ENCODE peak calls at places on chromosomes 2 and 18, in five cellular contexts. K is left ventricle myocardium inferior, F is HepG2, R is A549, X is testis. O is an unnamed sample. For H3K4me1, the result is how much of the 10 kb centered on the place peaks cover.

GRCh38 chr18:64017870-64018269 is 48.0 kb downstream of the SERPINB8 start:
- DNase-seq in F (peak), R (peak), K (no peak), X (no peak), O (no peak)

GRCh38 chr2:134762508-134762907 is 43.7 kb upstream of the TMEM163 start:
- DNase-seq in K (no peak), X (no peak), R (no peak), F (no peak), O (no peak)

GRCh38 chr2:132627542-132627941 is 42.5 kb downstream of the LYPD1 start:
- DNase-seq in R (no peak), X (no peak), K (no peak), F (no peak), O (no peak)

GRCh38 chr2:26770986-26771586 is 7.0 kb downstream of the SLC35F6 start:
- DNase-seq in K (peak), R (peak), X (peak), F (peak), O (peak)

GRCh38 chr2:226001716-226002115 is 602.2 kb downstream of the NYAP2 start:
- DNase-seq in K (no peak), X (no peak), R (no peak), F (no peak), O (no peak)

GRCh38 chr2:73979686-73980085 is 5.0 kb upstream of the TET3 start:
- DNase-seq in F (peak), K (no peak), R (no peak), X (no peak), O (peak)

GRCh38 chr2:223528036-223528435 is 74.1 kb downstream of the SCG2 start:
- DNase-seq in X (no peak), K (no peak), R (no peak), F (no peak), O (no peak)

GRCh38 chr18:12005542-12006487 is 24.5 kb downstream of the IMPA2 start:
- DNase-seq in K (no peak), F (no peak), R (no peak), X (peak), O (no peak)

GRCh38 chr2:12005886-12006681 is 259.7 kb downstream of the LPIN1 start:
- DNase-seq in R (no peak), K (no peak), F (no peak), X (no peak), O (no peak)

GRCh38 chr2:38074775-38075435 is 1.0 kb downstream of the CYP1B1 start:
- DNase-seq in R (no peak), K (peak), F (no peak), X (peak), O (no peak)

GRCh38 chr2:75622500-75622899 is 24.1 kb upstream of the MRPL19 start:
- DNase-seq in K (no peak), X (no peak), R (no peak), F (no peak), O (no peak)

GRCh38 chr2:73436019-73436418 is 50.4 kb downstream of the ALMS1 start:
- DNase-seq in K (no peak), F (no peak), R (no peak), X (no peak), O (no peak)

GRCh38 chr2:36889782-36890181 is 76.6 kb downstream of the STRN start:
- DNase-seq in R (peak), K (no peak), X (no peak), F (peak), O (no peak)

GRCh38 chr2:98478861-98479770 is 34.5 kb downstream of the INPP4A start:
- DNase-seq in R (no peak), K (no peak), X (no peak), F (no peak), O (no peak)

GRCh38 chr2:121288454-121289231 is 3.6 kb upstream of the TFCP2L1 start:
- DNase-seq in X (no peak), R (no peak), F (no peak), K (no peak), O (no peak)

GRCh38 chr2:164913640-164914346 is 41.5 kb downstream of the SLC38A11 start:
- DNase-seq in F (peak), X (no peak), R (no peak), K (no peak), O (no peak)

GRCh38 chr18:13233746-13234527 is 15.4 kb downstream of the LDLRAD4 start:
- DNase-seq in X (no peak), K (no peak), R (no peak), F (no peak), O (no peak)

GRCh38 chr2:70712916-70713315 is 55.1 kb downstream of the ADD2 start:
- DNase-seq in X (no peak), K (no peak), F (no peak), R (no peak), O (no peak)

GRCh38 chr2:228268756-228269155 is 87.3 kb upstream of the SPHKAP start:
- DNase-seq in F (no peak), R (no peak), X (no peak), K (no peak), O (no peak)

GRCh38 chr18:23871410-23871809 is 143.1 kb upstream of the TTC39C start:
- DNase-seq in F (no peak), R (no peak), K (peak), X (peak), O (peak)

GRCh38 chr2:215002500-215002899 is 135.9 kb downstream of the ABCA12 start:
- DNase-seq in F (peak), R (peak), X (peak), K (no peak), O (no peak)

GRCh38 chr18:49892148-49892924 is 79.0 kb upstream of the ACAA2 start:
- DNase-seq in X (no peak), R (no peak), K (no peak), F (peak), O (no peak)

GRCh38 chr2:76283355-76283754 is 572.6 kb upstream of the GCFC2 start:
- DNase-seq in X (no peak), K (no peak), F (peak), R (no peak), O (no peak)

GRCh38 chr2:203535078-203535783 is at the start of gene RAPH1:
- DNase-seq in K (peak), F (peak), R (peak), X (peak), O (peak)

GRCh38 chr18:49014605-49015267 is 64.0 kb upstream of the SMAD7 start:
- DNase-seq in F (no peak), R (no peak), K (no peak), X (no peak), O (no peak)

GRCh38 chr2:25279091-25279651 is 62.6 kb downstream of the DNMT3A start:
- DNase-seq in X (peak), R (no peak), K (peak), F (no peak), O (no peak)

GRCh38 chr2:15049096-15049993 is 416.8 kb downstream of the LRATD1 start:
- DNase-seq in K (no peak), F (no peak), X (no peak), R (no peak), O (no peak)

GRCh38 chr2:96393989-96394761 is 58.6 kb downstream of the NCAPH start:
- DNase-seq in R (no peak), F (no peak), X (no peak), K (no peak), O (no peak)

GRCh38 chr2:10494351-10495066 is 46.4 kb upstream of the ODC1 start:
- DNase-seq in K (no peak), X (no peak), R (no peak), F (no peak), O (no peak)

GRCh38 chr18:32383040-32383819 is 87.5 kb downstream of the GAREM1 start:
- DNase-seq in F (peak), K (no peak), R (peak), X (no peak), O (no peak)

GRCh38 chr2:216308532-216308931 is 63.8 kb downstream of the MARCHF4 start:
- DNase-seq in F (no peak), X (no peak), R (no peak), K (no peak), O (no peak)

GRCh38 chr2:78940998-78941397 is 84.5 kb upstream of the REG3G start:
- DNase-seq in K (no peak), R (no peak), F (no peak), X (no peak), O (no peak)

GRCh38 chr2:122875091-122875651 is 1119.7 kb downstream of the TSN start:
- DNase-seq in F (no peak), X (no peak), R (no peak), K (no peak), O (no peak)

GRCh38 chr2:199956062-199956380 is 639 bp downstream of the MAIP1 start:
- DNase-seq in F (no peak), X (no peak), K (no peak), R (no peak), O (no peak)

GRCh38 chr2:222318026-222318711 is 19.4 kb upstream of the PAX3 start:
- DNase-seq in K (peak), R (peak), X (peak), F (peak), O (no peak)

GRCh38 chr18:7464245-7464966 is 102.7 kb upstream of the PTPRM start:
- DNase-seq in F (no peak), R (no peak), X (no peak), K (no peak), O (no peak)

GRCh38 chr2:134603966-134604365 is 114.8 kb downstream of the TMEM163 start:
- DNase-seq in K (no peak), R (no peak), F (no peak), X (no peak), O (no peak)

GRCh38 chr2:224638338-224638823 is 53.2 kb upstream of the CUL3 start:
- DNase-seq in K (no peak), F (no peak), X (peak), R (no peak), O (no peak)

GRCh38 chr2:205892141-205893064 is 193.6 kb downstream of the INO80D start:
- DNase-seq in F (peak), R (no peak), K (no peak), X (peak), O (no peak)

GRCh38 chr2:54330226-54331094 is 74.4 kb upstream of the TSPYL6 start:
- DNase-seq in R (peak), K (peak), F (peak), X (peak), O (peak)

GRCh38 chr2:54331095-54331835 is 75.2 kb upstream of the TSPYL6 start:
- DNase-seq in R (no peak), F (no peak), X (no peak), K (no peak), O (no peak)

GRCh38 chr2:54325148-54325547 is 69.1 kb upstream of the TSPYL6 start:
- DNase-seq in K (no peak), X (no peak), R (no peak), F (no peak), O (no peak)

GRCh38 chr2:54332386-54332785 is 76.4 kb upstream of the TSPYL6 start:
- DNase-seq in X (no peak), K (no peak), F (no peak), R (no peak), O (no peak)

GRCh38 chr2:54329482-54330225 is 73.6 kb upstream of the TSPYL6 start:
- DNase-seq in X (no peak), F (peak), R (peak), K (no peak), O (no peak)
- H3K4me3 ChIP-seq in X (peak), F (peak), R (peak), K (peak), O (peak)

DNA sequence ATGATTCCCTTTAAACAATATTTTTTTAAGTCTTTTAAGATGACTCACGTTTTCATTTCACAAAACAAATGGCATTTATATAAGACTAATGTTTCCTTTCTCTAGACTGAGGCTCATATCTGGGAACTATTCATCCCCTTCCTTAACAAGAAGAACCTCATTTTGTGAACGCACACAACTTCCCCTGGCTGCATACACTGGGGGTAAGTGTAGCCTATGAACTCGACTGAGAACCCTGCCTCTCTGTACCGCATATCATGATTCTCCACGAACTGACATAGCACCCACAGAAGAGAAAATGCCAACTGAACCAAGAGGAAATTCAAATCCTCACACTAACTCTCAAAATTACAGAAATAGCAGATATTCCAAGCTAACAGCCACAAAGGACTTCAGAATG is 236.8 kb downstream of the TCF4 start:
- DNase-seq in R (no peak), F (no peak), K (no peak), X (no peak), O (no peak)
- H3K4me1 ChIP-seq in R (under half), F (under half), K (under half), X (under half), O (under half)

DNA sequence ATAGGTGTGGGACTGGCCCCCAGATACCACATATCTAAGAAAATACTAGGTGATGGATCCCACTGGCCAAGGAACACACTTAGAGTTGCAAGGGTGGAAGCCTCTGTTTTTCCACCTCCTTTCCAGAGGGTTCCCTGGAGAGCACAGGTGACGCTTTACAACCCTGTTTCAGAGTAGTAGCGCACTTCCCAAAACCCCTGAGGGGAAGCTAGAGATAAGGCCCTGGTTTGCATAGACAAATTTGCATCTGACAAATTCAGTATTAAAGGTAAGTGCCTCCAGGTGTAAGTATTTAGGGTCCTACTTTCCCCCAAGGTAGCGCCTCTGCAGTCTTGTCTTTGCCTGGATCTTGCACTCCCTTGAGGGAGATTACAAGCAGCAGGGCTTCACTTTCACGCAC is 474 bp upstream of the CERKL start:
- DNase-seq in F (no peak), K (no peak), X (no peak), R (no peak), O (no peak)
- H3K4me3 ChIP-seq in F (no peak), K (peak), X (peak), R (peak), O (no peak)

GRCh38 chr2:103986001-103986400 is 867.9 kb upstream of the POU3F3 start:
- DNase-seq in X (no peak), K (no peak), F (no peak), R (no peak), O (no peak)
- H3K4me1 ChIP-seq in X (under half), K (under half), F (under half), R (under half), O (under half)

GRCh38 chr2:17813742-17814458 is 2.4 kb upstream of the MSGN1 start:
- DNase-seq in R (no peak), X (no peak), K (peak), F (no peak), O (no peak)
- H3K4me3 ChIP-seq in R (no peak), X (no peak), K (peak), F (no peak), O (no peak)

GRCh38 chr2:112633708-112634107 is 12.0 kb upstream of the SLC20A1 start:
- DNase-seq in F (no peak), X (no peak), R (no peak), K (no peak), O (no peak)
- H3K4me1 ChIP-seq in F (half or more), X (under half), R (under half), K (under half), O (under half)

GRCh38 chr2:190837417-190837816 is 43.2 kb upstream of the GLS start:
- DNase-seq in R (no peak), K (no peak), X (no peak), F (no peak), O (peak)

GRCh38 chr2:190840572-190841172 is 39.9 kb upstream of the GLS start:
- DNase-seq in R (no peak), F (no peak), K (no peak), X (no peak), O (no peak)

GRCh38 chr2:190836767-190837166 is 43.9 kb upstream of the GLS start:
- DNase-seq in R (no peak), F (no peak), X (no peak), K (no peak), O (no peak)

GRCh38 chr2:190837991-190838390 is 42.6 kb upstream of the GLS start:
- DNase-seq in X (no peak), R (no peak), F (no peak), K (no peak), O (no peak)

DNA sequence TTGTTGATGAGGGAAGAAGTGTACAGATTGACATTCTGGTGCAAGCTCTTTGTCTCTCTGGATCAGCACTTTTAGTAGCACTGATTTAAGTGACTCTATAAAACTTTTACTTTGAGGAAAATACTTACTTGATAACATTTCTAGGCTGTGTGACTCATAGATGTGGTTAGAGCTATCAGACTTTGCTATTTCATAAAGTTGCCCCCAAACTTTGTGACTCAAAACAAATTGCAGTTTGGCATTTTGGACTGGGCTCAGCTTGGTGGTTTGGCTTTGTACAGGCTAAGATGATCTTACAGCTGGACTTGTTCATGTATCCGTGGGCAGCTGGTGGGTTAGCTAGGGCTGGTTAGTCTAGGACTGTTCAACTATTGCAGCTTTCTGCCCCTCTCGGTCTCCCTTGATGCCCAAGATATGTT is 42.1 kb upstream of the GLS start:
- DNase-seq in R (no peak), X (no peak), K (no peak), F (no peak), O (no peak)
- H3K4me3 ChIP-seq in R (no peak), X (no peak), K (no peak), F (no peak), O (no peak)

DNA sequence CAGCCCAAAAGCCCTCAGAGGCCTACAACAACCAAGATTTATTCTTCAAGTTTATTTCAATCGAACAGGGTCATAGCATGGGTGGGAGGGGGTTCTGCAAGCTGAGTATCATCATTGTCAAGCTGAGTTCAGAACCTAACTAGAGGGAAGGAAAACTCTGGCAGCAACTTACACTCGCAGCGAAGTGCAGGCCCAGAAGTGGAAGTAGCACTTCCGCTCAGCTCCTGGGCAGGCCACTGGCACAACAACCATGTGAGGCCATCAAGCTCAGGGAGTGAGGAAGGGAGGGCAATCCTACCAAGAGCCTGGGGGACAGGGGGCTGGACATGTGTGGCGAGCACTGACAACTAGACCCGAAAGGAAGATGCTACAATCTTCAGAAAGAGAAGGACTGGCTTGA is 4.8 kb downstream of the UXS1 start:
- DNase-seq in F (no peak), K (no peak), R (no peak), X (no peak), O (no peak)
- H3K4me1 ChIP-seq in F (under half), K (under half), R (under half), X (under half), O (under half)

O was measured in RWPE2.